ENCODE peak calls at places on chromosome 5, in five cellular contexts. P is Right ventricle myocardium superior, U is AG09319, C is HFFc6, D is fibroblast of gingiva. A is an unnamed sample.
A peak's percentile ranks its signal among the peaks of the same experiment; 100 is the strongest.

GRCh38 chr5:11560915-11561697 is 343.1 kb downstream of the CTNND2 start:
- DNase-seq in C (no peak), D (no peak), P (no peak), U (no peak), A (no peak)

GRCh38 chr5:143238620-143239019 is 164.9 kb downstream of the NR3C1 start:
- DNase-seq in C (no peak), D (no peak), U (no peak), P (no peak), A (no peak)

GRCh38 chr5:52801329-52801728 is 13.6 kb downstream of the ITGA1 start:
- DNase-seq in P (no peak), C (no peak), U (no peak), D (no peak), A (no peak)

GRCh38 chr5:172524573-172525021 is 70.3 kb upstream of the SH3PXD2B start:
- DNase-seq in P (no peak), C (no peak), U (no peak), D (no peak), A (no peak)

GRCh38 chr5:76709762-76710161 is 6.2 kb upstream of the F2R start:
- DNase-seq in C (peak; percentile 70), D (peak; percentile 91), U (peak; percentile 60), P (no peak), A (no peak)

GRCh38 chr5:6322163-6322713 is 56.1 kb downstream of the MED10 start:
- DNase-seq in D (no peak), C (no peak), U (no peak), P (no peak), A (no peak)

GRCh38 chr5:96150007-96150406 is 188.4 kb upstream of the ELL2 start:
- DNase-seq in P (no peak), C (no peak), U (no peak), D (no peak), A (no peak)

GRCh38 chr5:132505641-132506040 is 15.1 kb upstream of the IRF1 start:
- DNase-seq in P (no peak), D (no peak), C (no peak), U (no peak), A (no peak)

GRCh38 chr5:90233496-90233895 is 176.1 kb downstream of the CETN3 start:
- DNase-seq in U (no peak), C (no peak), P (no peak), D (no peak), A (no peak)

GRCh38 chr5:121049971-121050370 is 585.9 kb downstream of the PRR16 start:
- DNase-seq in U (no peak), D (no peak), P (no peak), C (no peak), A (no peak)

GRCh38 chr5:141040093-141040762 is 10.9 kb upstream of the PCDHB1 start:
- DNase-seq in U (no peak), D (no peak), C (no peak), P (no peak), A (no peak)

GRCh38 chr5:123000731-123001130 is 35.8 kb downstream of the PPIC start:
- DNase-seq in P (no peak), U (no peak), D (no peak), C (no peak), A (no peak)

GRCh38 chr5:139760066-139761056 is 35.2 kb upstream of the PSD2 start:
- DNase-seq in D (no peak), C (peak; percentile 61), U (no peak), P (no peak), A (no peak)